ENCODE peak calls at places on chromosomes 11 and 22, in five cellular contexts. One of them, this sample, is unnamed.

GRCh38 chr22:39315389-39315788 is 4.0 kb downstream of the RPL3 start:
- DNase-seq in germinal center: no peak
- DNase-seq in upper lobe of left lung: no peak
- DNase-seq in nucleus accumbens: no peak
- DNase-seq in AG04450: no peak
- DNase-seq in this sample: no peak

GRCh38 chr22:45335021-45335818 is 25.5 kb downstream of the FAM118A start:
- DNase-seq in germinal center: no peak
- DNase-seq in upper lobe of left lung: no peak
- DNase-seq in nucleus accumbens: no peak
- DNase-seq in AG04450: no peak
- DNase-seq in this sample: peak; percentile 85

GRCh38 chr11:62505112-62505783 is 41.4 kb downstream of the AHNAK start:
- DNase-seq in germinal center: no peak
- DNase-seq in upper lobe of left lung: no peak
- DNase-seq in nucleus accumbens: peak; percentile 22
- DNase-seq in AG04450: no peak
- DNase-seq in this sample: no peak

GRCh38 chr11:67372993-67373915 is at the start of gene CLCF1:
- DNase-seq in germinal center: peak; percentile 79
- DNase-seq in upper lobe of left lung: peak; percentile 72
- DNase-seq in nucleus accumbens: no peak
- DNase-seq in AG04450: peak; percentile 63
- DNase-seq in this sample: peak; percentile 84

GRCh38 chr22:29782061-29782845 is 15.1 kb downstream of the UQCR10 start:
- DNase-seq in germinal center: no peak
- DNase-seq in upper lobe of left lung: peak; percentile 75
- DNase-seq in nucleus accumbens: peak; percentile 63
- DNase-seq in AG04450: no peak
- DNase-seq in this sample: peak; percentile 74

GRCh38 chr22:40651057-40651456 is 14.5 kb upstream of the MRTFA start:
- DNase-seq in germinal center: no peak
- DNase-seq in upper lobe of left lung: no peak
- DNase-seq in nucleus accumbens: no peak
- DNase-seq in AG04450: no peak
- DNase-seq in this sample: no peak

GRCh38 chr11:4539603-4540219 is 5.3 kb upstream of the OR52M1 start:
- DNase-seq in germinal center: peak; percentile 25
- DNase-seq in upper lobe of left lung: peak; percentile 40
- DNase-seq in nucleus accumbens: peak; percentile 65
- DNase-seq in AG04450: peak; percentile 4
- DNase-seq in this sample: peak; percentile 74

GRCh38 chr11:126392638-126393023 is 37.1 kb downstream of the ST3GAL4 start:
- DNase-seq in germinal center: no peak
- DNase-seq in upper lobe of left lung: no peak
- DNase-seq in nucleus accumbens: no peak
- DNase-seq in AG04450: no peak
- DNase-seq in this sample: no peak

GRCh38 chr11:1934326-1935155 is 12.6 kb upstream of the MRPL23 start:
- DNase-seq in germinal center: no peak
- DNase-seq in upper lobe of left lung: no peak
- DNase-seq in nucleus accumbens: no peak
- DNase-seq in AG04450: no peak
- DNase-seq in this sample: peak; percentile 39

GRCh38 chr11:126153999-126154398 is 57.5 kb downstream of the RPUSD4 start:
- DNase-seq in germinal center: no peak
- DNase-seq in upper lobe of left lung: no peak
- DNase-seq in nucleus accumbens: no peak
- DNase-seq in AG04450: no peak
- DNase-seq in this sample: no peak

GRCh38 chr22:35126993-35127392 is 61.0 kb downstream of the ISX start:
- DNase-seq in germinal center: no peak
- DNase-seq in upper lobe of left lung: no peak
- DNase-seq in nucleus accumbens: no peak
- DNase-seq in AG04450: no peak
- DNase-seq in this sample: no peak

GRCh38 chr22:28151241-28151640 is 232.2 kb upstream of the PITPNB start:
- DNase-seq in germinal center: no peak
- DNase-seq in upper lobe of left lung: no peak
- DNase-seq in nucleus accumbens: no peak
- DNase-seq in AG04450: no peak
- DNase-seq in this sample: no peak